ENCODE peak calls at places on chromosomes 3 and 15, in seven cellular contexts. One of them, this sample, is unnamed.
A peak's percentile ranks its signal among the peaks of the same experiment; 100 is the strongest.

GRCh38 chr3:11290743-11291680 is 18.8 kb downstream of the ATG7 start:
- DNase-seq in astrocyte: peak; percentile 74
- DNase-seq in CD8-positive, alpha-beta T cell: peak; percentile 31
- DNase-seq in mammary epithelial cell: peak; percentile 29
- DNase-seq in sigmoid colon: no peak
- DNase-seq in PC-9: no peak
- DNase-seq in psoas muscle: no peak
- DNase-seq in this sample: peak; percentile 70

GRCh38 chr15:90885432-90886290 is 1.4 kb downstream of the FES start:
- DNase-seq in PC-9: peak; percentile 66
- DNase-seq in mammary epithelial cell: no peak
- DNase-seq in astrocyte: no peak
- DNase-seq in psoas muscle: peak; percentile 88
- DNase-seq in CD8-positive, alpha-beta T cell: peak; percentile 87
- DNase-seq in sigmoid colon: peak; percentile 89
- DNase-seq in this sample: peak; percentile 77

GRCh38 chr3:72310028-72310987 is 525.4 kb upstream of the PROK2 start:
- DNase-seq in mammary epithelial cell: no peak
- DNase-seq in sigmoid colon: no peak
- DNase-seq in CD8-positive, alpha-beta T cell: no peak
- DNase-seq in psoas muscle: no peak
- DNase-seq in astrocyte: peak; percentile 53
- DNase-seq in PC-9: peak; percentile 7
- DNase-seq in this sample: peak; percentile 91

GRCh38 chr15:38050988-38051387 is 116.5 kb downstream of the TMCO5A start:
- DNase-seq in psoas muscle: no peak
- DNase-seq in astrocyte: no peak
- DNase-seq in CD8-positive, alpha-beta T cell: no peak
- DNase-seq in sigmoid colon: no peak
- DNase-seq in mammary epithelial cell: no peak
- DNase-seq in PC-9: no peak
- DNase-seq in this sample: no peak

GRCh38 chr15:93071469-93071891 is 17.5 kb downstream of the RGMA start:
- DNase-seq in mammary epithelial cell: no peak
- DNase-seq in astrocyte: no peak
- DNase-seq in sigmoid colon: no peak
- DNase-seq in psoas muscle: peak; percentile 58
- DNase-seq in CD8-positive, alpha-beta T cell: no peak
- DNase-seq in PC-9: no peak
- DNase-seq in this sample: no peak

GRCh38 chr3:39401983-39402382 is 4.5 kb upstream of the RPSA start:
- DNase-seq in astrocyte: no peak
- DNase-seq in mammary epithelial cell: no peak
- DNase-seq in psoas muscle: no peak
- DNase-seq in PC-9: no peak
- DNase-seq in CD8-positive, alpha-beta T cell: no peak
- DNase-seq in sigmoid colon: no peak
- DNase-seq in this sample: no peak

GRCh38 chr3:46097691-46098241 is 70.5 kb upstream of the XCR1 start:
- DNase-seq in sigmoid colon: peak; percentile 78
- DNase-seq in astrocyte: no peak
- DNase-seq in PC-9: no peak
- DNase-seq in CD8-positive, alpha-beta T cell: no peak
- DNase-seq in mammary epithelial cell: no peak
- DNase-seq in psoas muscle: no peak
- DNase-seq in this sample: peak; percentile 77

GRCh38 chr3:23743141-23743784 is 62.5 kb upstream of the UBE2E1 start:
- DNase-seq in sigmoid colon: no peak
- DNase-seq in psoas muscle: no peak
- DNase-seq in PC-9: no peak
- DNase-seq in astrocyte: no peak
- DNase-seq in CD8-positive, alpha-beta T cell: no peak
- DNase-seq in mammary epithelial cell: no peak
- DNase-seq in this sample: no peak

GRCh38 chr3:153219147-153219546 is 57.1 kb downstream of the RAP2B start:
- DNase-seq in PC-9: no peak
- DNase-seq in mammary epithelial cell: peak; percentile 63
- DNase-seq in CD8-positive, alpha-beta T cell: no peak
- DNase-seq in astrocyte: peak; percentile 61
- DNase-seq in sigmoid colon: no peak
- DNase-seq in psoas muscle: no peak
- DNase-seq in this sample: no peak

GRCh38 chr3:11567516-11568467 is 75.9 kb downstream of the VGLL4 start:
- DNase-seq in sigmoid colon: no peak
- DNase-seq in mammary epithelial cell: peak; percentile 92
- DNase-seq in astrocyte: peak; percentile 86
- DNase-seq in CD8-positive, alpha-beta T cell: no peak
- DNase-seq in PC-9: peak; percentile 54
- DNase-seq in psoas muscle: peak; percentile 93
- DNase-seq in this sample: no peak

GRCh38 chr3:124791639-124792111 is 61.4 kb downstream of the UMPS start:
- DNase-seq in PC-9: no peak
- DNase-seq in sigmoid colon: peak; percentile 79
- DNase-seq in astrocyte: peak; percentile 99
- DNase-seq in psoas muscle: peak; percentile 63
- DNase-seq in mammary epithelial cell: no peak
- DNase-seq in CD8-positive, alpha-beta T cell: no peak
- DNase-seq in this sample: peak; percentile 16

GRCh38 chr3:134094491-134094890 is 64.8 kb upstream of the SLCO2A1 start:
- DNase-seq in psoas muscle: no peak
- DNase-seq in mammary epithelial cell: no peak
- DNase-seq in PC-9: no peak
- DNase-seq in sigmoid colon: no peak
- DNase-seq in astrocyte: peak; percentile 69
- DNase-seq in CD8-positive, alpha-beta T cell: no peak
- DNase-seq in this sample: no peak

GRCh38 chr3:52827866-52828376 is 2.6 kb downstream of the ITIH4 start:
- DNase-seq in astrocyte: no peak
- DNase-seq in sigmoid colon: no peak
- DNase-seq in CD8-positive, alpha-beta T cell: no peak
- DNase-seq in mammary epithelial cell: no peak
- DNase-seq in psoas muscle: no peak
- DNase-seq in PC-9: no peak
- DNase-seq in this sample: no peak

GRCh38 chr3:159872374-159873109 is 116.1 kb upstream of the IL12A start:
- DNase-seq in sigmoid colon: no peak
- DNase-seq in PC-9: peak; percentile 56
- DNase-seq in psoas muscle: no peak
- DNase-seq in mammary epithelial cell: peak; percentile 91
- DNase-seq in astrocyte: peak; percentile 90
- DNase-seq in CD8-positive, alpha-beta T cell: no peak
- DNase-seq in this sample: no peak

GRCh38 chr3:12384451-12385233 is 95.8 kb downstream of the PPARG start:
- DNase-seq in CD8-positive, alpha-beta T cell: no peak
- DNase-seq in PC-9: no peak
- DNase-seq in mammary epithelial cell: no peak
- DNase-seq in psoas muscle: no peak
- DNase-seq in sigmoid colon: no peak
- DNase-seq in astrocyte: no peak
- DNase-seq in this sample: no peak

GRCh38 chr15:76337047-76337738 is 620 bp downstream of the ISL2 start:
- DNase-seq in sigmoid colon: no peak
- DNase-seq in CD8-positive, alpha-beta T cell: no peak
- DNase-seq in psoas muscle: no peak
- DNase-seq in PC-9: no peak
- DNase-seq in mammary epithelial cell: peak; percentile 28
- DNase-seq in astrocyte: no peak
- DNase-seq in this sample: peak; percentile 49

GRCh38 chr15:39205081-39205480 is 375.8 kb upstream of the THBS1 start:
- DNase-seq in sigmoid colon: no peak
- DNase-seq in mammary epithelial cell: no peak
- DNase-seq in psoas muscle: no peak
- DNase-seq in CD8-positive, alpha-beta T cell: no peak
- DNase-seq in PC-9: no peak
- DNase-seq in astrocyte: no peak
- DNase-seq in this sample: no peak

GRCh38 chr15:65156692-65157091 is 23.1 kb upstream of the PDCD7 start:
- DNase-seq in psoas muscle: no peak
- DNase-seq in mammary epithelial cell: no peak
- DNase-seq in PC-9: no peak
- DNase-seq in sigmoid colon: no peak
- DNase-seq in CD8-positive, alpha-beta T cell: no peak
- DNase-seq in astrocyte: no peak
- DNase-seq in this sample: no peak

GRCh38 chr3:100030346-100030745 is 84.0 kb downstream of the FILIP1L start:
- DNase-seq in psoas muscle: no peak
- DNase-seq in PC-9: no peak
- DNase-seq in CD8-positive, alpha-beta T cell: no peak
- DNase-seq in sigmoid colon: no peak
- DNase-seq in mammary epithelial cell: peak; percentile 87
- DNase-seq in astrocyte: peak; percentile 52
- DNase-seq in this sample: peak; percentile 32

GRCh38 chr3:15797600-15798303 is at the start of gene ANKRD28:
- DNase-seq in astrocyte: peak; percentile 98
- DNase-seq in psoas muscle: no peak
- DNase-seq in PC-9: peak; percentile 21
- DNase-seq in mammary epithelial cell: peak; percentile 89
- DNase-seq in sigmoid colon: no peak
- DNase-seq in CD8-positive, alpha-beta T cell: no peak
- DNase-seq in this sample: peak; percentile 55

GRCh38 chr3:176328198-176328597 is 869.1 kb downstream of the TBL1XR1 start:
- DNase-seq in mammary epithelial cell: no peak
- DNase-seq in PC-9: no peak
- DNase-seq in CD8-positive, alpha-beta T cell: no peak
- DNase-seq in astrocyte: no peak
- DNase-seq in psoas muscle: no peak
- DNase-seq in sigmoid colon: no peak
- DNase-seq in this sample: no peak
- H3K4me3 ChIP-seq in mammary epithelial cell: no peak overlapping the region
- H3K4me3 ChIP-seq in PC-9: no peak overlapping the region
- H3K4me3 ChIP-seq in CD8-positive, alpha-beta T cell: no peak overlapping the region
- H3K4me3 ChIP-seq in astrocyte: no peak overlapping the region
- H3K4me3 ChIP-seq in psoas muscle: no peak overlapping the region
- H3K4me3 ChIP-seq in sigmoid colon: no peak overlapping the region
- H3K4me3 ChIP-seq in this sample: no peak overlapping the region

DNA sequence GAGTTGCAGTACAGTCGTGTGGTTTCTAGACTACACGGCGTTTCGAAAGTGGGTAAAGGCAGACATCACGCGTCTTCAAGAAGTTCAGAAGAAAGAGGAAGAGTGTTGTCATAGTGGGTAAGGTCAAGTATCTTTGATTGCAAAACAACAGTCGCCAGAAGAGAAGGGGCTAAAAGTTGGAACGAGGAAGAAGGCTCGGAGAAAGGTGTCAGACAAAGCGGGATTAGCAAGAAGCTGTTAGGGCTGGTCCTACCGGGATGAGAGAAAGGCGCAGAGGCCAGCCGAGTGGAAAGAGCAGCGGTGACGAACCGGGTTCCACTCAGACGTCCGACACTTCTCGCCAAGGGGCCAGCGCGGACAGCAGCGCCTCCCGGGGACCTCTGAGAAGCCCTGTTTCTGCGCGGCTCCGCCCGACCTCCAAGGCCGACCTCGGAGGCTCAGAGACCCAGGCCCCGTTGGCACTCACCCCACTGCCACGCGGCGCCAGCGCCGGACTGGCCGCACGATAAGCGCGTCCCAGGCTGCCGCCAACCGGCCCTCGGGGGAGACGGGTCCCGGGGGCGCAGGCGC is 480 bp downstream of the ADPGK start:
- DNase-seq in sigmoid colon: peak; percentile 76
- DNase-seq in mammary epithelial cell: peak; percentile 41
- DNase-seq in PC-9: no peak
- DNase-seq in astrocyte: no peak
- DNase-seq in psoas muscle: no peak
- DNase-seq in CD8-positive, alpha-beta T cell: peak; percentile 25
- DNase-seq in this sample: peak; percentile 84
- TF ChIP-seq CTCF in sigmoid colon: no peak
- TF ChIP-seq CTCF in mammary epithelial cell: no peak
- TF ChIP-seq CTCF in PC-9: no peak
- TF ChIP-seq CTCF in astrocyte: no peak
- TF ChIP-seq CTCF in psoas muscle: no peak
- TF ChIP-seq CTCF in CD8-positive, alpha-beta T cell: no peak
- TF ChIP-seq CTCF in this sample: no peak

DNA sequence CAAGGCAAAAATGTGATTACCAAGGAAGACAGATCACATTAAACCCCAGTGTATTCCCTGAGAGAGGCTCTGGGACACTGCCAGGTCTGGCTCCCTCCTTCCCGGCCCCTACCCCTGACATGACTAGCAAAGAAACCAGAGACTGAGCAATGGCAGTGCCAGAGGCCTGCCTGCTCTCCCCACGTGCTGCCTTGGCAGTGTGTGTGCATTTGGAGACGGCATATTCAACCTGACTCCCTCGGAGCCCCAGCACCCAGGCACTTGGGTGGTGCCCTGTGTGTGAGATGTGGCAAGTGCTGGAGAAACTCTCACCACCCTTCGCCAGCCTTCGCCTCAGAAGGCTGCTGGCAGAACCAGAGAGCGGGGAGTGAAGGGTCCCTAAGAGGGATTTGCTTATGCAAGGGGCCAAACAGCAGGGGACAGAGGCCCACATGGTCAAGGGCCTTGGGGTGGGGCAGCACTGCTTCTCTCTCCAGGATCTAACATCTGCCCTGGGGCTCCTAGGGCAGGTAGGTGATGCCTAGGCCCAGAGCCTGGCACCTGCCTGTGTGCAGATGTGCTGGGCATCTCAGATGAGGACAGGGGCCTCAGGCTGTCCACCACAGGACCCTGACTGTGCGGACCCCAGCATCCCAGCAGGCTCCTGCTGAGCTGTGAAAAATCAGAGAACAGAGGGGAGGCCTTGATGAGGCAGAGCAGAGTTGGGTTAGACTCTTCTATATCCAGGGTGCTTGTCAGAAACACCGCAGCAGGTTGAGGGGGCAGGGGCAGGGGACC is 23.6 kb upstream of the PLXNA1 start:
- DNase-seq in mammary epithelial cell: no peak
- DNase-seq in astrocyte: no peak
- DNase-seq in PC-9: no peak
- DNase-seq in sigmoid colon: peak; percentile 42
- DNase-seq in CD8-positive, alpha-beta T cell: no peak
- DNase-seq in psoas muscle: peak; percentile 45
- DNase-seq in this sample: no peak
- H3K4me3 ChIP-seq in mammary epithelial cell: no peak overlapping the region
- H3K4me3 ChIP-seq in astrocyte: no peak overlapping the region
- H3K4me3 ChIP-seq in PC-9: no peak overlapping the region
- H3K4me3 ChIP-seq in sigmoid colon: no peak overlapping the region
- H3K4me3 ChIP-seq in CD8-positive, alpha-beta T cell: no peak overlapping the region
- H3K4me3 ChIP-seq in psoas muscle: no peak overlapping the region
- H3K4me3 ChIP-seq in this sample: no peak overlapping the region

GRCh38 chr3:33943277-33943676 is 144.8 kb downstream of the PDCD6IP start:
- DNase-seq in psoas muscle: no peak
- DNase-seq in CD8-positive, alpha-beta T cell: no peak
- DNase-seq in sigmoid colon: no peak
- DNase-seq in astrocyte: no peak
- DNase-seq in mammary epithelial cell: no peak
- DNase-seq in PC-9: no peak
- DNase-seq in this sample: no peak

GRCh38 chr3:33940736-33941135 is 142.3 kb downstream of the PDCD6IP start:
- DNase-seq in PC-9: no peak
- DNase-seq in mammary epithelial cell: no peak
- DNase-seq in CD8-positive, alpha-beta T cell: no peak
- DNase-seq in astrocyte: no peak
- DNase-seq in psoas muscle: no peak
- DNase-seq in sigmoid colon: no peak
- DNase-seq in this sample: no peak

GRCh38 chr3:33942483-33943150 is 144.2 kb downstream of the PDCD6IP start:
- DNase-seq in PC-9: no peak
- DNase-seq in astrocyte: peak; percentile 63
- DNase-seq in CD8-positive, alpha-beta T cell: no peak
- DNase-seq in psoas muscle: no peak
- DNase-seq in mammary epithelial cell: peak; percentile 43
- DNase-seq in sigmoid colon: no peak
- DNase-seq in this sample: peak; percentile 8

GRCh38 chr3:33940149-33940548 is 141.7 kb downstream of the PDCD6IP start:
- DNase-seq in psoas muscle: no peak
- DNase-seq in sigmoid colon: no peak
- DNase-seq in mammary epithelial cell: peak; percentile 68
- DNase-seq in PC-9: no peak
- DNase-seq in astrocyte: peak; percentile 7
- DNase-seq in CD8-positive, alpha-beta T cell: no peak
- DNase-seq in this sample: no peak

GRCh38 chr3:33941804-33942203 is 143.4 kb downstream of the PDCD6IP start:
- DNase-seq in psoas muscle: no peak
- DNase-seq in PC-9: no peak
- DNase-seq in CD8-positive, alpha-beta T cell: no peak
- DNase-seq in sigmoid colon: no peak
- DNase-seq in mammary epithelial cell: peak; percentile 7
- DNase-seq in astrocyte: no peak
- DNase-seq in this sample: peak; percentile 19
- TF ChIP-seq CTCF in psoas muscle: no peak
- TF ChIP-seq CTCF in PC-9: no peak
- TF ChIP-seq CTCF in CD8-positive, alpha-beta T cell: no peak
- TF ChIP-seq CTCF in sigmoid colon: no peak
- TF ChIP-seq CTCF in mammary epithelial cell: no peak
- TF ChIP-seq CTCF in astrocyte: no peak
- TF ChIP-seq CTCF in this sample: no peak

This sample was measured in GM12865.